ENCODE peak calls at places on chromosomes 7 and 10, in five cellular contexts. One of them, this sample, is unnamed.

GRCh38 chr7:130668258-130669050 is at the start of gene COPG2:
- DNase-seq in endothelial cell: peak; percentile 91
- DNase-seq in B cell: peak; percentile 92
- DNase-seq in cardiac muscle cell: peak; percentile 91
- DNase-seq in brain microvascular endothelial cell: peak; percentile 67
- DNase-seq in this sample: peak; percentile 89

GRCh38 chr7:71414490-71414889 is 282.5 kb downstream of the GALNT17 start:
- DNase-seq in B cell: no peak
- DNase-seq in cardiac muscle cell: no peak
- DNase-seq in brain microvascular endothelial cell: no peak
- DNase-seq in endothelial cell: no peak
- DNase-seq in this sample: no peak

GRCh38 chr10:132302911-132303310 is 4.8 kb downstream of the STK32C start:
- DNase-seq in endothelial cell: no peak
- DNase-seq in cardiac muscle cell: no peak
- DNase-seq in brain microvascular endothelial cell: no peak
- DNase-seq in B cell: no peak
- DNase-seq in this sample: no peak

GRCh38 chr7:23373151-23374004 is 74.2 kb downstream of the MALSU1 start:
- DNase-seq in cardiac muscle cell: peak; percentile 23
- DNase-seq in endothelial cell: no peak
- DNase-seq in B cell: peak; percentile 70
- DNase-seq in brain microvascular endothelial cell: no peak
- DNase-seq in this sample: no peak

GRCh38 chr7:68321076-68321639 is 1277.1 kb upstream of the AUTS2 start:
- DNase-seq in cardiac muscle cell: no peak
- DNase-seq in B cell: no peak
- DNase-seq in endothelial cell: no peak
- DNase-seq in brain microvascular endothelial cell: no peak
- DNase-seq in this sample: no peak

GRCh38 chr7:120785056-120785455 is 72.9 kb downstream of the TSPAN12 start:
- DNase-seq in brain microvascular endothelial cell: no peak
- DNase-seq in cardiac muscle cell: no peak
- DNase-seq in B cell: no peak
- DNase-seq in endothelial cell: no peak
- DNase-seq in this sample: no peak

GRCh38 chr10:12483996-12484944 is 134.9 kb downstream of the CAMK1D start:
- DNase-seq in endothelial cell: no peak
- DNase-seq in brain microvascular endothelial cell: no peak
- DNase-seq in B cell: peak; percentile 17
- DNase-seq in cardiac muscle cell: no peak
- DNase-seq in this sample: no peak

GRCh38 chr7:8035190-8035589 is 66.6 kb downstream of the GLCCI1 start:
- DNase-seq in brain microvascular endothelial cell: no peak
- DNase-seq in B cell: no peak
- DNase-seq in cardiac muscle cell: no peak
- DNase-seq in endothelial cell: no peak
- DNase-seq in this sample: no peak

GRCh38 chr7:84113906-84114875 is 80.4 kb downstream of the SEMA3A start:
- DNase-seq in endothelial cell: no peak
- DNase-seq in B cell: no peak
- DNase-seq in cardiac muscle cell: no peak
- DNase-seq in brain microvascular endothelial cell: peak; percentile 27
- DNase-seq in this sample: no peak

GRCh38 chr7:150580615-150580986 is 13.4 kb downstream of the GIMAP4 start:
- DNase-seq in B cell: no peak
- DNase-seq in cardiac muscle cell: no peak
- DNase-seq in endothelial cell: no peak
- DNase-seq in brain microvascular endothelial cell: no peak
- DNase-seq in this sample: no peak
- TF ChIP-seq CTCF in B cell: no peak
- TF ChIP-seq CTCF in cardiac muscle cell: no peak
- TF ChIP-seq CTCF in endothelial cell: no peak
- TF ChIP-seq CTCF in brain microvascular endothelial cell: no peak
- TF ChIP-seq CTCF in this sample: no peak

GRCh38 chr7:22234247-22234646 is 122.7 kb downstream of the RAPGEF5 start:
- DNase-seq in brain microvascular endothelial cell: peak; percentile 39
- DNase-seq in cardiac muscle cell: peak; percentile 21
- DNase-seq in endothelial cell: no peak
- DNase-seq in B cell: no peak
- DNase-seq in this sample: no peak

GRCh38 chr7:22229148-22229547 is 127.8 kb downstream of the RAPGEF5 start:
- DNase-seq in brain microvascular endothelial cell: no peak
- DNase-seq in cardiac muscle cell: no peak
- DNase-seq in endothelial cell: no peak
- DNase-seq in B cell: no peak
- DNase-seq in this sample: no peak

GRCh38 chr7:22230238-22230637 is 126.7 kb downstream of the RAPGEF5 start:
- DNase-seq in cardiac muscle cell: no peak
- DNase-seq in endothelial cell: no peak
- DNase-seq in brain microvascular endothelial cell: no peak
- DNase-seq in B cell: no peak
- DNase-seq in this sample: no peak

GRCh38 chr7:22231806-22232205 is 125.1 kb downstream of the RAPGEF5 start:
- DNase-seq in endothelial cell: no peak
- DNase-seq in B cell: no peak
- DNase-seq in brain microvascular endothelial cell: no peak
- DNase-seq in cardiac muscle cell: no peak
- DNase-seq in this sample: no peak

DNA sequence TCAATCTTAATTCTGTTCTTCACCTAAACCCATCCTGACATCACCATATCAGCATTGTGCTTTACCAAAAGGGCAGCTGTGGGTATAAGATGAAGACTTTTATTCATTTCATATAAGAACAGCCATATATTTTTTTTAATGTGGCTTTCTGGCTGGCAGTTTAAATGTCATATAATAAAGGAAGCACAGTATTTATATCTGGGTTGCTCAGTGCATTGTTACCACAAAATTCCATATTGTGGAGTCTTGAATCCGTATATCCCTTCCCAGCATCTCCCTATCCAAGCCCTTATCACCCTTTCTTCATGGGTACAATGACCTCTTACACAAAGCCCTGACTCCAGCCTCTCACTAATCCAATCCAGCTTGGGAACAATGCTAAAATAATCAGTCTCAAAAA is 125.8 kb downstream of the RAPGEF5 start:
- DNase-seq in B cell: no peak
- DNase-seq in endothelial cell: no peak
- DNase-seq in brain microvascular endothelial cell: no peak
- DNase-seq in cardiac muscle cell: no peak
- DNase-seq in this sample: no peak
- TF ChIP-seq CTCF in B cell: no peak
- TF ChIP-seq CTCF in endothelial cell: no peak
- TF ChIP-seq CTCF in brain microvascular endothelial cell: no peak
- TF ChIP-seq CTCF in cardiac muscle cell: no peak
- TF ChIP-seq CTCF in this sample: no peak

DNA sequence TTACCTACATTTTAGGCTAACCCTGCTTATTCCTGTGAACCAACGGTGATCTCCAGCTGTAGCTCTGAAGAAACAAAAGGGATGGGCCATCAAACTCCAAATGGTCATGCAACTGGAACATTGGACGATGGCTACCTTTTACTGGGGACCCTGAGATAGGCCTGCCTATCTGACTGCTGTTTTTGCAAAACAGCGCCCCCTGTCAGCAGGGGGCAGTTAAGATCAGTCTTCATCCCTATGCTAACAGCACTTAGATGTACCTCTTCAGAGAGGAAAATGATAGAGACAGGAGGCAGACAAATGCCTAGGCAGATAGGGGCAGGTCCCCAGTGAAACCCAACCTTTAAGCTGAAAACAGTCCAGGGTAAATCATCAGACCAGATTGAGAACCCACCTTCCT is 1085.4 kb upstream of the SORCS1 start:
- DNase-seq in endothelial cell: no peak
- DNase-seq in brain microvascular endothelial cell: no peak
- DNase-seq in B cell: no peak
- DNase-seq in cardiac muscle cell: no peak
- DNase-seq in this sample: no peak
- TF ChIP-seq CTCF in endothelial cell: no peak
- TF ChIP-seq CTCF in brain microvascular endothelial cell: peak; percentile 11
- TF ChIP-seq CTCF in B cell: no peak
- TF ChIP-seq CTCF in cardiac muscle cell: no peak
- TF ChIP-seq CTCF in this sample: no peak

GRCh38 chr10:127196227-127196954 is at the start of gene INSYN2A:
- DNase-seq in B cell: no peak
- DNase-seq in cardiac muscle cell: peak; percentile 65
- DNase-seq in brain microvascular endothelial cell: peak; percentile 29
- DNase-seq in endothelial cell: peak; percentile 73
- DNase-seq in this sample: no peak
- TF ChIP-seq CTCF in B cell: no peak
- TF ChIP-seq CTCF in cardiac muscle cell: peak; percentile 42
- TF ChIP-seq CTCF in brain microvascular endothelial cell: peak; percentile 56
- TF ChIP-seq CTCF in endothelial cell: no peak
- TF ChIP-seq CTCF in this sample: peak; percentile 58

DNA sequence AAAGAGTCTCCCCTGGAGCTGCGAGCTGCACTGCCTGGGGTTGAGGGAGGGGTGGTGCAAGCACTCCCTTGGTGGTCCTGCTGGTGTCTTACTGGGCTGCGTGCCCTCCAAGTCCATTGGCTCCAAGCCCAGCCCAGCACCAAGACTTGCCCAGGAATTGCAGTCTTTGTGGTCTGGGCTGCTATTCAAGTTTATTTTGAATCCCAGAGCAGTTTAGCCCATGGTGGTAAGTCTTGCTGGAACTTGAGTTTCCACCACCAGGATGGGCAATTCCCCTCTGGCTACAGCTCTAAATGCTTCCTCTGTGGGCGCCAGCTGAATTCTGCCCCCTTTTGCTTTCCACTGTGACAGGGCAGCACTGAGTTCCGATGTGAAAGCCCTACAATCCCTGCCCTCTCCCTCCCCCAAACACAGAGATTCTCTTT is 25.1 kb downstream of the GALNT11 start:
- DNase-seq in cardiac muscle cell: peak; percentile 83
- DNase-seq in B cell: no peak
- DNase-seq in brain microvascular endothelial cell: no peak
- DNase-seq in endothelial cell: no peak
- DNase-seq in this sample: no peak
- TF ChIP-seq CTCF in cardiac muscle cell: peak; percentile 3
- TF ChIP-seq CTCF in B cell: no peak
- TF ChIP-seq CTCF in brain microvascular endothelial cell: peak; percentile 16
- TF ChIP-seq CTCF in endothelial cell: no peak
- TF ChIP-seq CTCF in this sample: no peak

GRCh38 chr7:43479042-43479441 is 103.9 kb upstream of the STK17A start:
- DNase-seq in brain microvascular endothelial cell: no peak
- DNase-seq in cardiac muscle cell: no peak
- DNase-seq in endothelial cell: no peak
- DNase-seq in B cell: no peak
- DNase-seq in this sample: no peak
- TF ChIP-seq CTCF in brain microvascular endothelial cell: peak; percentile 33
- TF ChIP-seq CTCF in cardiac muscle cell: peak; percentile 6
- TF ChIP-seq CTCF in endothelial cell: no peak
- TF ChIP-seq CTCF in B cell: no peak
- TF ChIP-seq CTCF in this sample: peak; percentile 24

GRCh38 chr10:5195727-5196374 is 786 bp upstream of the AKR1C4 start:
- DNase-seq in brain microvascular endothelial cell: no peak
- DNase-seq in B cell: no peak
- DNase-seq in cardiac muscle cell: no peak
- DNase-seq in endothelial cell: no peak
- DNase-seq in this sample: no peak
- TF ChIP-seq CTCF in brain microvascular endothelial cell: no peak
- TF ChIP-seq CTCF in B cell: no peak
- TF ChIP-seq CTCF in cardiac muscle cell: no peak
- TF ChIP-seq CTCF in endothelial cell: no peak
- TF ChIP-seq CTCF in this sample: no peak

GRCh38 chr10:59675812-59676211 is 33.8 kb downstream of the SLC16A9 start:
- DNase-seq in B cell: no peak
- DNase-seq in brain microvascular endothelial cell: no peak
- DNase-seq in endothelial cell: peak; percentile 26
- DNase-seq in cardiac muscle cell: peak; percentile 17
- DNase-seq in this sample: no peak
- TF ChIP-seq CTCF in B cell: no peak
- TF ChIP-seq CTCF in brain microvascular endothelial cell: peak; percentile 44
- TF ChIP-seq CTCF in endothelial cell: no peak
- TF ChIP-seq CTCF in cardiac muscle cell: peak; percentile 12
- TF ChIP-seq CTCF in this sample: peak; percentile 46